ENCODE peak calls at places on chromosomes 12 and 14, in ten cellular contexts. One of them, this sample, is unnamed.

GRCh38 chr12:116524964-116525379 is 34.2 kb upstream of the MAP1LC3B2 start:
- DNase-seq in ovary: peak; percentile 42
- DNase-seq in endothelial cell of umbilical vein: no peak
- DNase-seq in stomach: no peak
- DNase-seq in testis: no peak
- DNase-seq in breast epithelium: no peak
- DNase-seq in HCT116: no peak
- DNase-seq in IMR-90: peak; percentile 47
- DNase-seq in gastrocnemius medialis: no peak
- DNase-seq in esophagus muscularis mucosa: no peak
- DNase-seq in this sample: peak; percentile 60

GRCh38 chr12:89862511-89863331 is 154.1 kb upstream of the ATP2B1 start:
- DNase-seq in gastrocnemius medialis: peak; percentile 22
- DNase-seq in breast epithelium: no peak
- DNase-seq in IMR-90: no peak
- DNase-seq in esophagus muscularis mucosa: no peak
- DNase-seq in endothelial cell of umbilical vein: peak; percentile 61
- DNase-seq in stomach: no peak
- DNase-seq in testis: peak; percentile 28
- DNase-seq in HCT116: no peak
- DNase-seq in ovary: no peak
- DNase-seq in this sample: no peak

GRCh38 chr12:70661762-70662161 is 24.5 kb upstream of the PTPRB start:
- DNase-seq in stomach: no peak
- DNase-seq in IMR-90: peak; percentile 82
- DNase-seq in esophagus muscularis mucosa: no peak
- DNase-seq in testis: no peak
- DNase-seq in HCT116: no peak
- DNase-seq in ovary: no peak
- DNase-seq in endothelial cell of umbilical vein: peak; percentile 86
- DNase-seq in gastrocnemius medialis: no peak
- DNase-seq in breast epithelium: no peak
- DNase-seq in this sample: no peak

GRCh38 chr12:121167232-121167820 is 34.6 kb downstream of the P2RX7 start:
- DNase-seq in esophagus muscularis mucosa: no peak
- DNase-seq in IMR-90: no peak
- DNase-seq in gastrocnemius medialis: peak; percentile 28
- DNase-seq in stomach: no peak
- DNase-seq in testis: no peak
- DNase-seq in ovary: no peak
- DNase-seq in HCT116: no peak
- DNase-seq in endothelial cell of umbilical vein: no peak
- DNase-seq in breast epithelium: no peak
- DNase-seq in this sample: no peak

GRCh38 chr12:116955382-116956021 is 44.8 kb downstream of the FBXW8 start:
- DNase-seq in breast epithelium: no peak
- DNase-seq in esophagus muscularis mucosa: no peak
- DNase-seq in ovary: no peak
- DNase-seq in stomach: peak; percentile 83
- DNase-seq in IMR-90: peak; percentile 26
- DNase-seq in endothelial cell of umbilical vein: no peak
- DNase-seq in testis: no peak
- DNase-seq in HCT116: peak; percentile 45
- DNase-seq in gastrocnemius medialis: peak; percentile 33
- DNase-seq in this sample: no peak

GRCh38 chr14:70896981-70897380 is 10.3 kb upstream of the PCNX1 start:
- DNase-seq in stomach: no peak
- DNase-seq in endothelial cell of umbilical vein: no peak
- DNase-seq in breast epithelium: no peak
- DNase-seq in testis: no peak
- DNase-seq in gastrocnemius medialis: no peak
- DNase-seq in esophagus muscularis mucosa: no peak
- DNase-seq in ovary: no peak
- DNase-seq in IMR-90: no peak
- DNase-seq in HCT116: no peak
- DNase-seq in this sample: no peak

GRCh38 chr12:109517619-109518018 is 40.2 kb downstream of the UBE3B start:
- DNase-seq in gastrocnemius medialis: no peak
- DNase-seq in HCT116: no peak
- DNase-seq in breast epithelium: no peak
- DNase-seq in ovary: no peak
- DNase-seq in endothelial cell of umbilical vein: no peak
- DNase-seq in IMR-90: no peak
- DNase-seq in stomach: no peak
- DNase-seq in esophagus muscularis mucosa: no peak
- DNase-seq in testis: no peak
- DNase-seq in this sample: no peak

GRCh38 chr12:82817368-82817767 is 130.7 kb downstream of the TMTC2 start:
- DNase-seq in breast epithelium: no peak
- DNase-seq in gastrocnemius medialis: no peak
- DNase-seq in HCT116: no peak
- DNase-seq in esophagus muscularis mucosa: no peak
- DNase-seq in IMR-90: no peak
- DNase-seq in stomach: no peak
- DNase-seq in endothelial cell of umbilical vein: peak; percentile 35
- DNase-seq in ovary: no peak
- DNase-seq in testis: no peak
- DNase-seq in this sample: no peak

GRCh38 chr14:104284107-104284592 is 145.8 kb downstream of the KIF26A start:
- DNase-seq in gastrocnemius medialis: no peak
- DNase-seq in stomach: no peak
- DNase-seq in HCT116: no peak
- DNase-seq in ovary: peak; percentile 6
- DNase-seq in testis: no peak
- DNase-seq in IMR-90: no peak
- DNase-seq in endothelial cell of umbilical vein: no peak
- DNase-seq in esophagus muscularis mucosa: no peak
- DNase-seq in breast epithelium: peak; percentile 27
- DNase-seq in this sample: no peak

DNA sequence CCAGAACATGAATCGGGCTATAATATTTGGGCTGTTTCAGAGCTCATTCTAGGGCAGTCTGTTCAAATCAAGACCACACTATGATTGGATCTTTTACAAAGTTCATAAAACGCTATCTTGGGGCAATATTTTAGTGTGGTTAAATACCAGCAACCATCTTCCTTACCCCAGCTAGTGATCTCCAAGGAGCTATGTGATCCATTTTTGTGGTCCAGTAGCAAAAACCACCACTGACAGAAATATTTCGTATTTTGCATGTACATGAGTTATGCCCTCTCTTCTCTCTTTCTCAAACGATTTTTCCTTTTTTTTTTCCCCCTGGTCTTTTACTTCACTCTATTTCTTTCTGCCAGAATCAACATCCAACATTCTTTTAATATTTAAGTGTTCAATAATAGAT is 280.6 kb upstream of the KITLG start:
- DNase-seq in breast epithelium: no peak
- DNase-seq in testis: no peak
- DNase-seq in stomach: no peak
- DNase-seq in IMR-90: no peak
- DNase-seq in gastrocnemius medialis: no peak
- DNase-seq in endothelial cell of umbilical vein: no peak
- DNase-seq in ovary: no peak
- DNase-seq in esophagus muscularis mucosa: no peak
- DNase-seq in HCT116: no peak
- DNase-seq in this sample: no peak
- TF ChIP-seq CTCF in breast epithelium: no peak
- TF ChIP-seq CTCF in testis: no peak
- TF ChIP-seq CTCF in stomach: no peak
- TF ChIP-seq CTCF in IMR-90: no peak
- TF ChIP-seq CTCF in gastrocnemius medialis: no peak
- TF ChIP-seq CTCF in endothelial cell of umbilical vein: no peak
- TF ChIP-seq CTCF in ovary: no peak
- TF ChIP-seq CTCF in esophagus muscularis mucosa: no peak
- TF ChIP-seq CTCF in HCT116: no peak
- TF ChIP-seq CTCF in this sample: no peak

GRCh38 chr12:119826661-119827435 is 50.3 kb downstream of the CIT start:
- DNase-seq in testis: no peak
- DNase-seq in breast epithelium: no peak
- DNase-seq in endothelial cell of umbilical vein: no peak
- DNase-seq in ovary: no peak
- DNase-seq in gastrocnemius medialis: no peak
- DNase-seq in stomach: no peak
- DNase-seq in esophagus muscularis mucosa: no peak
- DNase-seq in IMR-90: no peak
- DNase-seq in HCT116: no peak
- DNase-seq in this sample: no peak

GRCh38 chr12:119829439-119829838 is 47.7 kb downstream of the CIT start:
- DNase-seq in endothelial cell of umbilical vein: no peak
- DNase-seq in ovary: no peak
- DNase-seq in IMR-90: no peak
- DNase-seq in stomach: no peak
- DNase-seq in esophagus muscularis mucosa: no peak
- DNase-seq in gastrocnemius medialis: no peak
- DNase-seq in testis: no peak
- DNase-seq in breast epithelium: no peak
- DNase-seq in HCT116: no peak
- DNase-seq in this sample: no peak

GRCh38 chr12:119828300-119828699 is 48.8 kb downstream of the CIT start:
- DNase-seq in ovary: no peak
- DNase-seq in testis: no peak
- DNase-seq in breast epithelium: no peak
- DNase-seq in gastrocnemius medialis: no peak
- DNase-seq in esophagus muscularis mucosa: no peak
- DNase-seq in IMR-90: no peak
- DNase-seq in endothelial cell of umbilical vein: no peak
- DNase-seq in stomach: no peak
- DNase-seq in HCT116: no peak
- DNase-seq in this sample: no peak
- TF ChIP-seq POLR2A in ovary: no peak
- TF ChIP-seq POLR2A in testis: no peak
- TF ChIP-seq POLR2A in breast epithelium: no peak
- TF ChIP-seq POLR2A in gastrocnemius medialis: no peak
- TF ChIP-seq POLR2A in esophagus muscularis mucosa: no peak
- TF ChIP-seq POLR2A in IMR-90: no peak
- TF ChIP-seq POLR2A in endothelial cell of umbilical vein: no peak
- TF ChIP-seq POLR2A in stomach: no peak
- TF ChIP-seq POLR2A in HCT116: no peak
- TF ChIP-seq POLR2A in this sample: no peak

DNA sequence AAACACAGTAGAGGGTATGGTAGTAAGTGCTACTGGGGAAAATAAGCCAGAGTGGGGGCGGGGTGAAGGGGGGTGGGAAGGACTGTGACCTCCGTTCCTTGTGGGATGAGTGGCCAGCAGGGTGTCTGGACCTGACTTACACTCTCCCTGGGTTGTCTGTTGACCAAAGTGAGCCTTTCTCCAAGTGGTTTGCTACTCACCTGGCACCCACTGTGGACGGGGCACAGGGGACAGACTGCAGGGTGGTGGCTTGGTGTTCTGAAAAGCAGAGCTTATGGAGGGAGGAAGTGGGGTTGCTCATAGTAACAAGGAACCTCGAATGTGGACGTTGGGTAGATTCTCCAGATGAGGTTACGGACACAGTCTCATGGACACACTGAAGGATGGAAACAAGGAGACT is 94.4 kb upstream of the VRK1 start:
- DNase-seq in gastrocnemius medialis: no peak
- DNase-seq in endothelial cell of umbilical vein: no peak
- DNase-seq in IMR-90: no peak
- DNase-seq in HCT116: no peak
- DNase-seq in esophagus muscularis mucosa: no peak
- DNase-seq in testis: no peak
- DNase-seq in breast epithelium: no peak
- DNase-seq in stomach: no peak
- DNase-seq in ovary: no peak
- DNase-seq in this sample: no peak
- H3K27me3 ChIP-seq in gastrocnemius medialis: peaks cover 3% of the 10 kb centered on the region
- H3K27me3 ChIP-seq in endothelial cell of umbilical vein: no peaks in the 10 kb centered on the region
- H3K27me3 ChIP-seq in IMR-90: no peaks in the 10 kb centered on the region
- H3K27me3 ChIP-seq in HCT116: no peaks in the 10 kb centered on the region
- H3K27me3 ChIP-seq in esophagus muscularis mucosa: no peaks in the 10 kb centered on the region
- H3K27me3 ChIP-seq in testis: no peaks in the 10 kb centered on the region
- H3K27me3 ChIP-seq in breast epithelium: peaks cover 13% of the 10 kb centered on the region
- H3K27me3 ChIP-seq in stomach: peaks cover 47% of the 10 kb centered on the region
- H3K27me3 ChIP-seq in ovary: no peaks in the 10 kb centered on the region
- H3K27me3 ChIP-seq in this sample: no peaks in the 10 kb centered on the region

GRCh38 chr14:20698018-20698329 is 9.4 kb downstream of the ANG start:
- DNase-seq in esophagus muscularis mucosa: no peak
- DNase-seq in stomach: no peak
- DNase-seq in breast epithelium: no peak
- DNase-seq in ovary: no peak
- DNase-seq in HCT116: no peak
- DNase-seq in endothelial cell of umbilical vein: no peak
- DNase-seq in gastrocnemius medialis: no peak
- DNase-seq in IMR-90: no peak
- DNase-seq in testis: no peak
- DNase-seq in this sample: no peak
- TF ChIP-seq CTCF in esophagus muscularis mucosa: no peak
- TF ChIP-seq CTCF in stomach: no peak
- TF ChIP-seq CTCF in breast epithelium: no peak
- TF ChIP-seq CTCF in ovary: no peak
- TF ChIP-seq CTCF in HCT116: no peak
- TF ChIP-seq CTCF in endothelial cell of umbilical vein: no peak
- TF ChIP-seq CTCF in gastrocnemius medialis: no peak
- TF ChIP-seq CTCF in IMR-90: no peak
- TF ChIP-seq CTCF in testis: peak; percentile 10
- TF ChIP-seq CTCF in this sample: no peak

GRCh38 chr14:105484069-105484996 is 2.4 kb upstream of the CRIP1 start:
- DNase-seq in breast epithelium: no peak
- DNase-seq in gastrocnemius medialis: no peak
- DNase-seq in IMR-90: no peak
- DNase-seq in stomach: no peak
- DNase-seq in ovary: no peak
- DNase-seq in endothelial cell of umbilical vein: peak; percentile 28
- DNase-seq in HCT116: no peak
- DNase-seq in esophagus muscularis mucosa: no peak
- DNase-seq in testis: no peak
- DNase-seq in this sample: peak; percentile 62
- TF ChIP-seq POLR2A in breast epithelium: no peak
- TF ChIP-seq POLR2A in gastrocnemius medialis: no peak
- TF ChIP-seq POLR2A in IMR-90: no peak
- TF ChIP-seq POLR2A in stomach: no peak
- TF ChIP-seq POLR2A in ovary: no peak
- TF ChIP-seq POLR2A in endothelial cell of umbilical vein: no peak
- TF ChIP-seq POLR2A in HCT116: no peak
- TF ChIP-seq POLR2A in esophagus muscularis mucosa: no peak
- TF ChIP-seq POLR2A in testis: no peak
- TF ChIP-seq POLR2A in this sample: no peak

GRCh38 chr12:132726386-132726785 is 15.7 kb downstream of the PGAM5 start:
- DNase-seq in HCT116: no peak
- DNase-seq in testis: no peak
- DNase-seq in ovary: no peak
- DNase-seq in stomach: no peak
- DNase-seq in endothelial cell of umbilical vein: no peak
- DNase-seq in breast epithelium: no peak
- DNase-seq in IMR-90: no peak
- DNase-seq in gastrocnemius medialis: no peak
- DNase-seq in esophagus muscularis mucosa: no peak
- DNase-seq in this sample: no peak
- H3K27me3 ChIP-seq in HCT116: no peaks in the 10 kb centered on the region
- H3K27me3 ChIP-seq in testis: no peaks in the 10 kb centered on the region
- H3K27me3 ChIP-seq in ovary: no peaks in the 10 kb centered on the region
- H3K27me3 ChIP-seq in stomach: no peaks in the 10 kb centered on the region
- H3K27me3 ChIP-seq in endothelial cell of umbilical vein: no peaks in the 10 kb centered on the region
- H3K27me3 ChIP-seq in breast epithelium: no peaks in the 10 kb centered on the region
- H3K27me3 ChIP-seq in IMR-90: no peaks in the 10 kb centered on the region
- H3K27me3 ChIP-seq in gastrocnemius medialis: no peaks in the 10 kb centered on the region
- H3K27me3 ChIP-seq in esophagus muscularis mucosa: no peaks in the 10 kb centered on the region
- H3K27me3 ChIP-seq in this sample: no peaks in the 10 kb centered on the region